ENCODE peak calls at places on chromosomes 3 and 15, in six cellular contexts. D is H7, C is colonic mucosa, V is transverse colon, G is hepatocyte, N is BE2C. O is an unnamed sample. For H3K27me3, the result is how much of the 10 kb centered on the place peaks cover.

GRCh38 chr15:48002772-48003171 is 118.0 kb upstream of the SLC24A5 start:
- DNase-seq in C (no peak), N (no peak), V (no peak), G (no peak), D (no peak), O (no peak)

GRCh38 chr15:32119286-32119685 is 89.0 kb downstream of the CHRNA7 start:
- DNase-seq in D (no peak), G (no peak), N (peak), C (no peak), V (no peak), O (no peak)

GRCh38 chr3:106121491-106122289 is 252.9 kb upstream of the CBLB start:
- DNase-seq in D (no peak), N (no peak), G (no peak), C (no peak), V (no peak), O (no peak)

GRCh38 chr3:19216669-19217337 is 68.5 kb downstream of the KCNH8 start:
- DNase-seq in N (peak), C (no peak), D (no peak), G (no peak), V (peak), O (no peak)

GRCh38 chr15:57061696-57062095 is 143.3 kb downstream of the TCF12 start:
- DNase-seq in G (no peak), D (no peak), C (no peak), N (no peak), V (no peak), O (no peak)

GRCh38 chr15:43250785-43251184 is 15.9 kb downstream of the TGM5 start:
- DNase-seq in C (no peak), N (no peak), V (no peak), D (no peak), G (no peak), O (no peak)

GRCh38 chr3:53342353-53342752 is 5.0 kb downstream of the DCP1A start:
- DNase-seq in C (peak), G (peak), D (no peak), N (no peak), V (peak), O (no peak)

GRCh38 chr3:112685956-112686355 is 45.0 kb upstream of the CCDC80 start:
- DNase-seq in N (no peak), G (no peak), V (no peak), C (no peak), D (no peak), O (no peak)

GRCh38 chr3:124362418-124362817 is 367.8 kb upstream of the UMPS start:
- DNase-seq in C (peak), V (no peak), D (no peak), G (no peak), N (no peak), O (no peak)

GRCh38 chr3:63914312-63914711 is 2.1 kb upstream of the SCAANT1 start:
- DNase-seq in V (peak), C (peak), N (no peak), D (no peak), G (no peak), O (no peak)

GRCh38 chr15:59553879-59554735 is 57.5 kb upstream of the GCNT3 start:
- DNase-seq in G (peak), N (no peak), C (no peak), V (no peak), D (no peak), O (no peak)

GRCh38 chr3:130393594-130393993 is 48.1 kb downstream of the COL6A5 start:
- DNase-seq in N (no peak), G (no peak), V (no peak), C (no peak), D (no peak), O (no peak)

GRCh38 chr15:47725924-47726323 is 8.6 kb downstream of the SEMA6D start:
- DNase-seq in V (no peak), C (no peak), G (no peak), N (no peak), D (no peak), O (no peak)

GRCh38 chr3:127150915-127151564 is 41.9 kb upstream of the PRR23E start:
- DNase-seq in G (no peak), C (no peak), N (no peak), V (no peak), D (no peak), O (no peak)

GRCh38 chr3:127226946-127227842 is 34.3 kb downstream of the PRR23E start:
- DNase-seq in V (no peak), C (no peak), G (peak), D (peak), N (no peak), O (no peak)

GRCh38 chr3:145272684-145273083 is 888.3 kb downstream of the PLOD2 start:
- DNase-seq in C (no peak), D (no peak), V (no peak), N (no peak), G (peak), O (no peak)

GRCh38 chr3:133757701-133758319 is 11.6 kb downstream of the TF start:
- DNase-seq in N (no peak), V (no peak), D (no peak), G (no peak), C (no peak), O (no peak)

GRCh38 chr3:24135280-24135679 is 190.2 kb downstream of the NR1D2 start:
- DNase-seq in N (no peak), G (no peak), D (no peak), V (no peak), C (no peak), O (no peak)

GRCh38 chr15:66692808-66693596 is 9.0 kb upstream of the SMAD6 start:
- DNase-seq in N (no peak), C (no peak), D (no peak), G (no peak), V (no peak), O (no peak)

GRCh38 chr3:42051384-42052131 is 39.6 kb upstream of the TRAK1 start:
- DNase-seq in C (no peak), G (peak), D (no peak), N (no peak), V (no peak), O (no peak)

GRCh38 chr3:177104299-177104992 is 92.8 kb downstream of the TBL1XR1 start:
- DNase-seq in D (no peak), V (no peak), N (no peak), G (no peak), C (no peak), O (no peak)

GRCh38 chr15:63521405-63522142 is 17.2 kb downstream of the USP3 start:
- DNase-seq in N (no peak), V (no peak), G (no peak), C (no peak), D (no peak), O (no peak)

GRCh38 chr3:63876260-63876659 is 12.6 kb downstream of the ATXN7 start:
- DNase-seq in V (no peak), N (no peak), G (no peak), D (no peak), C (no peak), O (no peak)

GRCh38 chr3:14810795-14811661 is 7.7 kb upstream of the FGD5 start:
- DNase-seq in V (no peak), C (no peak), N (no peak), G (no peak), D (peak), O (no peak)

GRCh38 chr3:170910542-170910941 is 2.1 kb upstream of the EIF5A2 start:
- DNase-seq in C (no peak), N (no peak), G (no peak), V (no peak), D (no peak), O (no peak)

GRCh38 chr15:64182859-64183258 is 20.0 kb upstream of the PPIB start:
- DNase-seq in C (no peak), G (no peak), N (no peak), V (no peak), D (no peak), O (no peak)

GRCh38 chr3:55486857-55487375 is at the start of gene WNT5A:
- DNase-seq in G (peak), N (no peak), C (peak), V (peak), D (peak), O (no peak)

GRCh38 chr3:119184808-119185690 is 11.7 kb downstream of the UPK1B start:
- DNase-seq in G (peak), N (no peak), C (no peak), V (no peak), D (no peak), O (no peak)

GRCh38 chr3:62873672-62874397 is 1.4 kb downstream of the CADPS start:
- DNase-seq in D (peak), V (peak), G (peak), C (peak), N (peak), O (no peak)

GRCh38 chr3:120497813-120498212 is 47.0 kb upstream of the FSTL1 start:
- DNase-seq in D (no peak), V (no peak), G (no peak), C (no peak), N (no peak), O (no peak)

GRCh38 chr3:155190686-155191085 is 102.8 kb downstream of the STRIT1 start:
- DNase-seq in D (no peak), N (no peak), V (no peak), C (no peak), G (no peak), O (no peak)

GRCh38 chr15:35481992-35482391 is 64.0 kb downstream of the DPH6 start:
- DNase-seq in G (peak), C (peak), V (no peak), N (peak), D (no peak), O (no peak)

DNA sequence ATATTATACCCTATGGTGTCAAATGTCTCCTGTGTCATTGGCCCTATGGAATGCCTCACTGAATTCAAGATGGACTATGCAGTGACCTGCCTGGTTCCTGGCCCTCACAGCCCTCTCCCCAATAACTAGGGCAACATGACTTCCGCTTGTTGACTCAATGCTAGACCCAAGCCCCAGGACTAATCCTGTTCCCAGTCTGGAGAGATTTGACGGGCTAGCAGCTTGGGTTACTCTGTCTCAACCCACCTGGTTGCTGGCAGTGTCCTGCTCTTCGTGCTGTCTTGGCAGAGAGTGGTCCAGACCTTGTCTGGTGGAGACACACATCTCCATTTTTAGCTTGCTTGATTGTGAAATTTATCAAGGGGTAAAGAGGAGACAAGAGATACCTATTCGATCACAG is 135.8 kb upstream of the HES1 start:
- DNase-seq in D (no peak), G (no peak), N (no peak), C (no peak), V (no peak), O (no peak)
- H3K27me3 ChIP-seq in D (under half), G (under half), N (under half), C (under half), V (under half), O (under half)

DNA sequence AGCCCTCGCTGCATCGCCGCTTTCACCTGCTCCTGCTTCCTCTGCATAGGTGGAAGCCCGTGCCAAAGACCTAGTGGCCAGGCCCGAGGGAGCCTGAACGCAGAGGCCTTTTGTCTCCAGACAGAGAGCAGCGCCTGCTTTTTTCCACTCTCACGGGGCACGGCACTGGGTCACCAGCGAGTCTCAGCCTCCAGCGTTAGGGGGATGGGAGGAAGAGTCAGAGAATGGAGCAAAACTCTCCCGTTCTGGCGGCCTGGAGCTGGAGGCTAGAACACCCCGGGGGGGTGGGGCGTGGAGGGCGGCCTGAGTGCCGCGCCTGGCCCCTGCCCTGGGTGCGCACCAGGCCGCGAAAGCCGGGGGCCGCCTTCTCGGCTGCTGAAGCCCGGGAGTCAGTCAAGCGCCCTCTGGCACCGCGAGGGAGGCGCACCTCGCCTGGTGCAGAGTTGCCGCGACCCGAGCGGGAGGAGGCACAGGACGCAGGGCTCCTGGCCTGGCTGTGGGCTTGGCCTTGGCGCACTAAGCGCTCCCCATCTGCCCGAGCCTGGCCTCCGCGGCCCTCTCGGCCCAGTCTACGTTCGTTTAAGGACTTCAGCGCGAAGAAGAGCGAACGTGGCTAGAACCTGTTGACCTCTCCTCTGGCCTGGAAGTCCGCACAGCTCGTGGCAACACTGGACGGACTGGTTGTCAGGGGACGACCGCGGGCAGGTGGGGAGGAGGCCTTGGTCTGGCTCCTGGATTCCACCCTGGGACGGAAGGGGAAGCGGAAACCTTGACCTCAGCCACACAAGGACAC is 21.5 kb downstream of the NR2F2 start:
- DNase-seq in N (no peak), G (no peak), C (no peak), D (peak), V (no peak), O (no peak)
- H3K27me3 ChIP-seq in N (under half), G (half or more), C (under half), D (half or more), V (half or more), O (under half)

GRCh38 chr3:27729748-27730611 is 7.9 kb upstream of the EOMES start:
- DNase-seq in G (no peak), C (no peak), N (no peak), D (peak), V (no peak), O (no peak)
- H3K27me3 ChIP-seq in G (half or more), C (half or more), N (under half), D (half or more), V (half or more), O (half or more)

DNA sequence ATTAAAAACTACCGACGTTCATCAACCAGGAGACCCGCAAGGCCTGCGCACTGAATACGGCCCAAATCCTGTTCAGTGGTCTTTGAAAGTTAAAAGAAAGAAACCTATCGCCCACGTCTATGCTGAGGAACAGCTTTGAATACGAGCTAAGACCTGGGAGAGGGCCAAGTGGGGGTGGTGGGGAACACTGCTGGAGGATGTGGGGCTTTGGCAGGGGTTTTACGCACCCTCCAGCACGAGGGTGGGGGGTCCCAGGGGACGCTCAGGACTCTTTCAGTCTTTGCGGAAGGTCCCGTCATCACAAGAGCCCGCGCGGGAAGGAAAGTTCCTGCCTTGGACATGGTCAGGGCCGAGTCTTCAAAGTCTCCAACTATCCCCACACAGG is 11.3 kb downstream of the SHOX2 start:
- DNase-seq in V (no peak), N (no peak), C (no peak), D (peak), G (no peak), O (no peak)
- H3K27me3 ChIP-seq in V (half or more), N (under half), C (half or more), D (half or more), G (half or more), O (under half)

GRCh38 chr15:69661446-69661845 is 208.8 kb downstream of the RPLP1 start:
- DNase-seq in D (no peak), N (no peak), G (no peak), V (no peak), C (no peak), O (no peak)

GRCh38 chr15:69663441-69663840 is 210.8 kb downstream of the RPLP1 start:
- DNase-seq in C (no peak), G (no peak), D (no peak), V (no peak), N (no peak), O (no peak)

GRCh38 chr15:69660658-69661405 is 208.2 kb downstream of the RPLP1 start:
- DNase-seq in N (no peak), D (no peak), C (no peak), G (no peak), V (no peak), O (no peak)

GRCh38 chr15:69662668-69663000 is 210.0 kb downstream of the RPLP1 start:
- DNase-seq in G (no peak), C (no peak), V (no peak), D (no peak), N (no peak), O (no peak)

DNA sequence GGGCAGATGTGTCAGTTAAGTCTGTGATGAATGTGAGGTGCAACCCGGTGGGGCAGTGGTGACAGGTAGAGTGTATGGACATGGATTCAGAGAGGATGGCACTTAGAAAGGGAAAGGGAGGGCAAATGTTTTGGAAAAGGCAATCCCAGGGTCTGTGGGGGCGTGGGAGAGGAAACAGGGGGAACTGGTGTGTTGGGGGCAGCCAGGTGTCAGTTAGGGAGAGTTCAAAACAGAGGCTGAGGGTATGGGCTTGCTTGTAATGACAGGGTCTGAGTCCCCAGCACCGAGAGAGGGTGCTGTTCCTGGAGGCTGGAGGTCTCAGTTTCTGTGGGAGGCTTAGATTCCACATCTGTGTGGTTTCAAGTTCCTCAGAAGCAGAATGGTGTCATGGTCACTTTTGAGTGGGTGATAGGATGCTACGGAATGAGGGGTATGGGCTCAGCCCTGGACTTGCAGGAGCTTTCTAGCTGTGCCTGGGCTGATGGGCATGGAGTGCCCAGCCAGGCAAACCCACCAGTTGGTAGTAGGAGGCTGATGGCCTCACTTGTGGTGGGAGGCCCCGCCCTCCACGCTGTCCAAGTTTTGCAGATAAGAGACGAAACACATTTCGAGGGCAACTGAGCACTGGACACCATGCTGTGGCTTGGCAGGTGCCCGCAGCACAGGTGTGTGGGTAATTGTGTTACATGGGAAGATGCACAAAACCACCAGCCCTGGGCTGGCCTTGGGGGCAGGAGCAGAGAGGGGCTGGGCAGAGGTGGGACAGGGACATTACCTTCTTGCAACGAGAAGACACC is 209.5 kb downstream of the RPLP1 start:
- DNase-seq in V (no peak), C (no peak), N (no peak), D (no peak), G (no peak), O (no peak)
- H3K27me3 ChIP-seq in V (under half), C (under half), N (under half), D (under half), G (under half), O (half or more)

GRCh38 chr3:38031022-38031994 is 1.9 kb upstream of the PLCD1 start:
- DNase-seq in D (no peak), V (peak), G (peak), C (peak), N (no peak), O (no peak)
- H3K27me3 ChIP-seq in D (half or more), V (under half), G (under half), C (under half), N (under half), O (under half)

DNA sequence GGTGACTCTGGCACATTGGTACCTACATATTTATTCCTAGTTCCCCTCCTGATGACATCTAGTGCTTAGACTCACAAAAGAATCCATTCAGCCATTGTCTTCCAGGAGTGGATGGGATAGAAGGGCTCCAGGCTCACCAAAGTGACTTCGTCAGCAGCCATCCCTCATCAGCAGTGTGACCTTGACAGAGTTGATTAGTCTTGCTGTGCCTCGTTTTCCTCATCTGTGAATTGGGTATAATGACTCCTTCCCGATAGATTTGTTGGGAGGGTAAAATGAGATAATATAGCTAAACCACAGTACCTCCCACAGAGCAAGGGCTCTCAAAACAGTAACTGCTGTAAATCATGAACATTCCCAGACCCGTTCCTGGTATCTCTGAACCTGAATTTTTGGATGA is 10.7 kb downstream of the ACAN start:
- DNase-seq in V (no peak), N (no peak), D (no peak), C (no peak), G (no peak), O (no peak)
- H3K27me3 ChIP-seq in V (under half), N (under half), D (under half), C (under half), G (under half), O (under half)

GRCh38 chr3:57206423-57206822 is 6.6 kb upstream of the HESX1 start:
- DNase-seq in V (no peak), N (no peak), D (no peak), G (no peak), C (no peak), O (no peak)
- H3K27me3 ChIP-seq in V (under half), N (under half), D (under half), G (under half), C (under half), O (under half)

DNA sequence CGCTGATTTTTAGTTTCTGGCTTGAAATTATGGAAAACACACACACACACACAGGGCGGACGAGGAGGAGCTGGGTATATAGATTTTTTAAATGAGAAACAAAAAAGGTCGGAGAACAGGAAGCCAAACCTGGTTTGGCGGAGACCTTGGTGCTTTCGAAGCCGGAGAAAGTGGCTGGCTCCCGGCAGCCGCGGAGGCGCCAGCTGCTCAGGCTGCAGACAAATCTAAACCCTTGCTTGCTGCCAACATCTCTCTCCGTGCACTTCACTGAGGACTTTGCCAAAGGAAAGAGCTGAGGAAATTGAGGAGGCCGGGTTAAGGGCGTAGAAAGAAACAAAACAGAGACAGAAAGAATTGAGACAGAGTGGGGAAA is 2.1 kb downstream of the ZIC1 start:
- DNase-seq in V (no peak), G (no peak), C (no peak), N (no peak), D (peak), O (no peak)
- H3K27me3 ChIP-seq in V (half or more), G (half or more), C (half or more), N (half or more), D (half or more), O (half or more)